ENCODE peak calls at places on chromosomes 11 and 22, in ten cellular contexts. P is endodermal cell; J is GM12865; O is lower leg skin; E is CD4-positive, CD25-positive, alpha-beta regulatory T cell; Z is kidney; Q is HFF-Myc; L is neuronal stem cell; H is hepatocyte; I is sigmoid colon. N is an unnamed sample.

GRCh38 chr22:21044931-21045584 is 688 bp upstream of the LRRC74B start:
- DNase-seq in Z (peak; percentile 69), I (no peak), L (no peak), Q (no peak), O (no peak), E (no peak), P (no peak), J (no peak), H (no peak), N (peak; percentile 85)

GRCh38 chr11:74288911-74289310 is 22.5 kb downstream of the P4HA3 start:
- DNase-seq in I (no peak), J (no peak), H (no peak), Z (no peak), E (no peak), Q (no peak), L (no peak), O (no peak), P (no peak), N (no peak)

GRCh38 chr11:76086713-76087635 is 119.3 kb downstream of the WNT11 start:
- DNase-seq in Q (no peak), O (no peak), I (no peak), Z (no peak), E (no peak), J (no peak), P (no peak), L (no peak), H (no peak), N (peak; percentile 55)

GRCh38 chr11:132472411-132473205 is 1059.7 kb downstream of the OPCML start:
- DNase-seq in O (no peak), H (no peak), I (no peak), L (no peak), Z (no peak), E (no peak), P (no peak), Q (no peak), J (no peak), N (no peak)

GRCh38 chr11:61065955-61066638 is 36.2 kb upstream of the CD5 start:
- DNase-seq in I (peak; percentile 48), H (no peak), O (peak; percentile 84), E (peak; percentile 70), J (peak; percentile 65), P (peak; percentile 43), Q (no peak), L (no peak), Z (no peak), N (no peak)

GRCh38 chr11:2698386-2699184 is 1.2 kb downstream of the KCNQ1OT1 start:
- DNase-seq in O (peak; percentile 82), L (no peak), P (peak; percentile 59), Z (no peak), H (no peak), Q (no peak), E (no peak), J (no peak), I (peak; percentile 69), N (no peak)

GRCh38 chr11:23236846-23237550 is 376.7 kb upstream of the CCDC179 start:
- DNase-seq in O (no peak), L (no peak), Q (no peak), J (no peak), E (no peak), H (no peak), I (no peak), Z (no peak), P (no peak), N (peak; percentile 41)

GRCh38 chr11:7549681-7550080 is 35.9 kb downstream of the PPFIBP2 start:
- DNase-seq in O (no peak), Z (no peak), I (no peak), L (no peak), E (no peak), H (no peak), P (no peak), J (no peak), Q (no peak), N (no peak)

GRCh38 chr22:43889366-43890253 is 2.2 kb downstream of the PNPLA5 start:
- DNase-seq in O (no peak), J (no peak), E (no peak), Z (peak; percentile 57), P (peak; percentile 67), Q (no peak), L (no peak), H (no peak), I (peak; percentile 39), N (no peak)

GRCh38 chr11:73507086-73507485 is 90.8 kb downstream of the FAM168A start:
- DNase-seq in Q (no peak), E (no peak), O (no peak), H (no peak), Z (no peak), L (no peak), I (no peak), J (no peak), P (no peak), N (no peak)

GRCh38 chr22:42915980-42916765 is 59.1 kb upstream of the ARFGAP3 start:
- DNase-seq in I (no peak), P (peak; percentile 79), J (no peak), L (no peak), Q (no peak), O (no peak), E (no peak), H (peak; percentile 64), Z (no peak), N (no peak)

GRCh38 chr11:37812281-37812880 is 1214.3 kb upstream of the RAG2 start:
- DNase-seq in L (no peak), O (no peak), Z (peak; percentile 60), H (no peak), Q (no peak), I (peak; percentile 57), P (peak; percentile 47), E (no peak), J (no peak), N (no peak)

GRCh38 chr11:76835928-76836612 is 24.6 kb upstream of the ACER3 start:
- DNase-seq in I (no peak), Z (no peak), Q (peak; percentile 72), P (no peak), J (no peak), O (peak; percentile 91), H (peak; percentile 53), L (no peak), E (no peak), N (peak; percentile 41)

GRCh38 chr22:48804811-48805301 is 1022.8 kb downstream of the BRD1 start:
- DNase-seq in O (peak; percentile 83), H (no peak), Z (no peak), I (no peak), E (no peak), P (no peak), L (no peak), Q (no peak), J (no peak), N (no peak)

GRCh38 chr11:22304337-22304961 is 33.7 kb upstream of the SLC17A6 start:
- DNase-seq in Q (peak; percentile 3), H (peak; percentile 48), Z (no peak), L (no peak), E (peak; percentile 32), J (peak; percentile 26), P (no peak), I (no peak), O (no peak), N (no peak)

GRCh38 chr22:35684270-35684700 is 33.4 kb upstream of the APOL5 start:
- DNase-seq in O (no peak), E (no peak), P (peak; percentile 75), I (no peak), J (peak; percentile 24), H (peak; percentile 18), Q (no peak), Z (no peak), L (peak; percentile 26), N (no peak)

GRCh38 chr11:110147965-110148709 is 54.9 kb downstream of the ZC3H12C start:
- DNase-seq in Q (no peak), E (no peak), Z (no peak), H (no peak), O (no peak), P (no peak), I (no peak), J (no peak), L (no peak), N (peak; percentile 78)

GRCh38 chr11:65487467-65488272 is 11.2 kb upstream of the MALAT1 start:
- DNase-seq in Z (peak; percentile 100), H (peak; percentile 100), P (peak; percentile 99), Q (peak; percentile 100), E (no peak), O (peak; percentile 100), L (peak; percentile 99), J (peak; percentile 83), I (peak; percentile 100), N (peak; percentile 100)

GRCh38 chr11:65489706-65490310 is 9.0 kb upstream of the MALAT1 start:
- DNase-seq in P (peak; percentile 71), E (no peak), Q (no peak), O (peak; percentile 85), I (peak; percentile 87), H (peak; percentile 67), Z (peak; percentile 76), J (no peak), L (no peak), N (no peak)

GRCh38 chr11:65489061-65489705 is 9.7 kb upstream of the MALAT1 start:
- DNase-seq in P (peak; percentile 94), Q (no peak), H (peak; percentile 86), O (peak; percentile 90), L (peak; percentile 88), Z (peak; percentile 93), J (no peak), I (peak; percentile 89), E (no peak), N (no peak)

GRCh38 chr11:65486570-65487466 is 12.0 kb upstream of the MALAT1 start:
- DNase-seq in P (no peak), H (peak; percentile 23), J (no peak), I (peak; percentile 64), Q (no peak), L (no peak), O (peak; percentile 83), Z (peak; percentile 37), E (no peak), N (no peak)

GRCh38 chr11:65488273-65489058 is 10.4 kb upstream of the MALAT1 start:
- DNase-seq in H (peak; percentile 77), J (no peak), Q (no peak), E (no peak), I (peak; percentile 88), L (no peak), P (no peak), Z (peak; percentile 91), O (peak; percentile 92), N (no peak)
- H3K4me3 ChIP-seq in H (no peak overlapping the region), J (no peak overlapping the region), Q (peak overlapping the region; percentile 6), E (no peak overlapping the region), I (peak overlapping the region; percentile 17), L (peak overlapping the region; percentile 43), P (peak overlapping the region; percentile 53), Z (peak overlapping the region; percentile 25), O (no peak overlapping the region), N (peak overlapping the region; percentile 24)

GRCh38 chr11:126646701-126647209 is 291.3 kb downstream of the ST3GAL4 start:
- DNase-seq in L (no peak), E (no peak), Z (no peak), O (no peak), Q (no peak), I (no peak), H (no peak), J (no peak), P (no peak), N (no peak)
- H3K4me3 ChIP-seq in L (no peak overlapping the region), E (no peak overlapping the region), Z (no peak overlapping the region), O (no peak overlapping the region), Q (no peak overlapping the region), I (no peak overlapping the region), H (no peak overlapping the region), J (no peak overlapping the region), P (no peak overlapping the region), N (no peak overlapping the region)

GRCh38 chr11:63611395-63611747 is 2.9 kb downstream of the PLAAT3 start:
- DNase-seq in J (no peak), Q (no peak), H (no peak), I (no peak), L (no peak), O (no peak), P (no peak), Z (no peak), E (no peak), N (no peak)
- H3K4me3 ChIP-seq in J (no peak overlapping the region), Q (no peak overlapping the region), H (no peak overlapping the region), I (no peak overlapping the region), L (no peak overlapping the region), O (no peak overlapping the region), P (no peak overlapping the region), Z (no peak overlapping the region), E (no peak overlapping the region), N (no peak overlapping the region)

GRCh38 chr22:31977939-31978338 is 33.6 kb downstream of the YWHAH start:
- DNase-seq in Q (no peak), H (no peak), L (no peak), E (no peak), I (no peak), Z (no peak), P (no peak), O (no peak), J (no peak), N (no peak)
- H3K4me3 ChIP-seq in Q (no peak overlapping the region), H (no peak overlapping the region), L (no peak overlapping the region), E (no peak overlapping the region), I (no peak overlapping the region), Z (no peak overlapping the region), P (no peak overlapping the region), O (no peak overlapping the region), J (no peak overlapping the region), N (no peak overlapping the region)